ENCODE peak calls at places on chromosomes 12 and 14, in ten cellular contexts. Q, A, J, Z, G, D, Y, U, I and C are unnamed samples.

GRCh38 chr12:20716037-20716436 is 20.9 kb downstream of the SLCO1C1 start:
- DNase-seq in Z (no peak), Y (no peak), D (no peak), Q (no peak), A (no peak), J (no peak), G (no peak), U (no peak), I (peak; percentile 3), C (no peak)

GRCh38 chr14:103730490-103731035 is 15.0 kb downstream of the ZFYVE21 start:
- DNase-seq in D (peak; percentile 80), I (no peak), A (peak; percentile 42), Y (peak; percentile 96), Q (peak; percentile 60), Z (peak; percentile 67), G (peak; percentile 46), J (peak; percentile 74), U (no peak), C (peak; percentile 41)

GRCh38 chr14:77148510-77149231 is 7.1 kb upstream of the ZDHHC22 start:
- DNase-seq in G (no peak), Z (no peak), I (no peak), Y (no peak), D (no peak), Q (no peak), A (no peak), U (no peak), J (no peak), C (no peak)

GRCh38 chr12:11853126-11853525 is 203.7 kb downstream of the ETV6 start:
- DNase-seq in Q (no peak), U (no peak), D (no peak), G (no peak), A (no peak), Y (no peak), J (no peak), Z (no peak), I (no peak), C (no peak)

GRCh38 chr12:32265920-32266319 is 133.4 kb upstream of the FGD4 start:
- DNase-seq in Y (no peak), Z (no peak), G (no peak), I (no peak), A (no peak), U (no peak), J (no peak), Q (no peak), D (no peak), C (no peak)

GRCh38 chr14:92794547-92794941 is 439 bp downstream of the GOLGA5 start:
- DNase-seq in Z (no peak), Q (no peak), A (no peak), J (no peak), D (no peak), Y (peak; percentile 16), I (no peak), G (peak; percentile 10), U (no peak), C (no peak)

GRCh38 chr12:73221836-73222235 is 949.7 kb downstream of the TRHDE start:
- DNase-seq in D (no peak), Y (no peak), G (no peak), J (no peak), I (no peak), Q (no peak), U (no peak), A (no peak), Z (no peak), C (no peak)

GRCh38 chr12:94089891-94090290 is 58.5 kb upstream of the PLXNC1 start:
- DNase-seq in D (no peak), Y (no peak), Z (no peak), I (no peak), G (peak; percentile 16), A (no peak), U (no peak), J (no peak), Q (no peak), C (no peak)

DNA sequence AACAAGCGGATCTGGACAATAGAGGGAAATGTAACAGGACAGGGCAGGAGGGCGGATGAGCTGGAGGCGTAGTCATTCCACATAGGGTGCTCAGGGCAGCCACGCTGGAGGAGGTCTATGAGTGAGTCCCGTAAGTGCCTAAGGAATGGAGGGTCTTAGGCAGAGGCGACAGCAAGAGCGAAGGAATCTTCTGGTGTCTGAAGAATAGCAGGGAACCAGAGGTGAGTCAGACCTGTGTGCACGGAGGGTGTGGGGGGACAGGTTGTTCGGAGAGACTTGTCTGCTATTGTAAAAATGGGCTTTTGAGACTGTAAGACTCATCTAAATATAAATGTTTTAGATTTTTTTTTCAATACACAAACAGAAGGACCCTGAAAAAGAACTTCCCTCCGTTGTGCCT is 70.6 kb downstream of the SETD3 start:
- DNase-seq in Q (no peak), A (no peak), Y (no peak), U (no peak), D (no peak), J (no peak), G (no peak), I (no peak), Z (no peak), C (no peak)
- H3K27ac ChIP-seq in Q (no peak overlapping the region), A (no peak overlapping the region), Y (no peak overlapping the region), U (no peak overlapping the region), D (no peak overlapping the region), J (no peak overlapping the region), G (no peak overlapping the region), I (no peak overlapping the region), Z (no peak overlapping the region), C (no peak overlapping the region)

DNA sequence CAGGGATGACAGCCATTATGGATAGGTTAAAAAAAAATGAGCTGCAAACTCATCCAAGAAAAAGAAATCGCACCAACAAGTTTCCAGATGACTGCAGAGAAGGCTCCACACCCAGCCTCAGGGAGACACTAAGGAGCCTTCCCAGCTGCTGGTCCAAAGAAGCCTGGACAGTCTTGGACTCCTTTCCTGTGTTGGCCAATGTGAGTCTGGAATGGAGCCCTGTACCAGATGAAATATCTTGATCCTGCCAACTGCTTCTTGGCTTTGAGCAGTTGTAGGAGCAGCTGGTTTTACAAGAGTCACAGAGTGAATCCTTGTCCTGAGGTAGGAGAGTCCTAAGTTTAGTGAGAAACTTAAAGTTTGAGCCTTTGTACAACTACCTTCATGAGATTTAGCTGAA is 44.4 kb downstream of the SLC38A1 start:
- DNase-seq in D (peak; percentile 24), I (no peak), Y (peak; percentile 44), G (no peak), J (no peak), Z (peak; percentile 47), A (no peak), Q (peak; percentile 88), U (no peak), C (no peak)
- H3K36me3 ChIP-seq in D (no peaks in the 10 kb centered on the region), I (peaks cover 15% of the 10 kb centered on the region), Y (no peaks in the 10 kb centered on the region), G (peaks cover 76% of the 10 kb centered on the region), J (no peaks in the 10 kb centered on the region), Z (peaks cover 10% of the 10 kb centered on the region), A (peaks cover 4% of the 10 kb centered on the region), Q (no peaks in the 10 kb centered on the region), U (peaks cover 4% of the 10 kb centered on the region), C (peaks cover 21% of the 10 kb centered on the region)

GRCh38 chr14:69046468-69046867 is 67.4 kb upstream of the ACTN1 start:
- DNase-seq in D (peak; percentile 84), U (no peak), I (no peak), J (peak; percentile 54), Z (no peak), G (no peak), Q (peak; percentile 85), A (no peak), Y (peak; percentile 32), C (no peak)

GRCh38 chr14:69047255-69047654 is 68.2 kb upstream of the ACTN1 start:
- DNase-seq in D (no peak), I (no peak), Z (no peak), Y (no peak), Q (no peak), A (no peak), G (no peak), U (no peak), J (no peak), C (no peak)

GRCh38 chr14:69050235-69051184 is 71.4 kb upstream of the ACTN1 start:
- DNase-seq in U (no peak), Y (no peak), Z (no peak), I (no peak), J (no peak), A (no peak), G (no peak), Q (no peak), D (no peak), C (no peak)

GRCh38 chr14:69049675-69050074 is 70.6 kb upstream of the ACTN1 start:
- DNase-seq in Z (no peak), A (no peak), U (no peak), Y (no peak), G (no peak), D (peak; percentile 69), J (no peak), I (no peak), Q (no peak), C (no peak)

DNA sequence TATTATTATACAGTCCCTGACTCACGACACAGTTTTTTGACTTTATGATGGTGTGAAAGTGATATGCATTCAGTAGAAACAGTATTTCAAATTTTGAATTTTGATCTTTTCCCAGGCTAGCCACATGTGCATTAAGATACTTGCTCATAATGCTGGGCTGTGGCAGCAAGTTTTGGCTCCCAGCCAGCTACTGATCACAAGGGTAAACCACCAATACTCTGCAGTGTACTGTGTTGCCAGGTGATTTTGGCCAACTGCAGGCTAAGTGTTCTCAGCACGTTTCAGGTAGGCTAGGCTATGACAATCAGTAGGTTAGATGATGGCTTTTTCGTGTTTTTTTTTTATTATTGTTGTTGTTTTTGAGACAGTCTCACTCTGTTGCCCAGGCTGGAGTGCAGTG is 69.4 kb upstream of the ACTN1 start:
- DNase-seq in Z (no peak), G (no peak), D (no peak), A (no peak), Y (peak; percentile 57), I (no peak), Q (no peak), J (peak; percentile 72), U (peak; percentile 17), C (no peak)
- H3K4me1 ChIP-seq in Z (peaks cover 66% of the 10 kb centered on the region), G (no peaks in the 10 kb centered on the region), D (peaks cover 94% of the 10 kb centered on the region), A (peaks cover 99% of the 10 kb centered on the region), Y (peaks cover 36% of the 10 kb centered on the region), I (no peaks in the 10 kb centered on the region), Q (peaks cover 85% of the 10 kb centered on the region), J (peaks cover 49% of the 10 kb centered on the region), U (no peaks in the 10 kb centered on the region), C (no peaks in the 10 kb centered on the region)

GRCh38 chr12:70448371-70448770 is 82.3 kb downstream of the KCNMB4 start:
- DNase-seq in U (no peak), I (no peak), Y (no peak), Q (no peak), G (no peak), J (no peak), A (no peak), D (peak; percentile 6), Z (no peak), C (no peak)

GRCh38 chr12:70449074-70449757 is 83.1 kb downstream of the KCNMB4 start:
- DNase-seq in A (no peak), U (no peak), Q (no peak), G (no peak), I (peak; percentile 87), J (no peak), D (no peak), Y (no peak), Z (no peak), C (no peak)

GRCh38 chr12:70444903-70445302 is 78.8 kb downstream of the KCNMB4 start:
- DNase-seq in I (no peak), Y (no peak), Q (no peak), D (no peak), U (no peak), Z (no peak), A (no peak), G (no peak), J (no peak), C (no peak)

DNA sequence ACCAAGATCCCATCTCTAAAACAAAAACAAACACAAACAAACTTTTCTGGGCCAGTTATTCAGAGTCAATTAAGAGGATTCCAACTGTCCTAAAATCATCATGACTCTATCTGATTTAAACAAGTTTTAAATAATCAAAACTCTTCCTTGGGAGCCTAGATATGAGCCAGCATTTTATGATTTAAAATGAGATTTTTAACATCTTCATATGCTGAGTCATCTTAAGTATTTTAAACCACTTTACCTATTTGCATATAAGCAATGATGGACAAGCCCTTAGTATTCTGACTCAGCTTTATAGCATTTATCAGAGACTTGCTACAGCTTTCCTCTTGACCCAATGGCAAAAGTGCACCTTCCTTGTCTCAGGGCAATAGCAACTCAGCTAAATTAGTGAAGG is 77.2 kb downstream of the KCNMB4 start:
- DNase-seq in Y (no peak), Z (no peak), D (no peak), U (no peak), A (no peak), I (no peak), Q (no peak), J (no peak), G (no peak), C (no peak)
- H3K27ac ChIP-seq in Y (no peak overlapping the region), Z (no peak overlapping the region), D (no peak overlapping the region), U (no peak overlapping the region), A (no peak overlapping the region), I (no peak overlapping the region), Q (no peak overlapping the region), J (no peak overlapping the region), G (no peak overlapping the region), C (no peak overlapping the region)